ENCODE peak calls at places on chromosomes 7 and 10, in ten cellular contexts. O, U, E, K, W, Z, T, R, I and L are unnamed samples.

GRCh38 chr10:10910634-10911033 is 107.0 kb upstream of the CELF2 start:
- DNase-seq in O (peak), U (no peak), E (no peak), K (no peak), W (no peak), Z (no peak), T (no peak), R (no peak), I (no peak), L (no peak)

GRCh38 chr10:110546077-110546476 is 21.4 kb upstream of the SMC3 start:
- DNase-seq in O (no peak), U (no peak), E (peak), K (no peak), W (no peak), Z (no peak), T (no peak), R (no peak), I (no peak), L (no peak)

GRCh38 chr10:77168161-77168560 is 469.4 kb downstream of the KCNMA1 start:
- DNase-seq in O (no peak), U (no peak), E (no peak), K (no peak), W (no peak), Z (no peak), T (no peak), R (no peak), I (no peak), L (no peak)

GRCh38 chr10:127889605-127890195 is 3.0 kb downstream of the CLRN3 start:
- DNase-seq in O (peak), U (peak), E (no peak), K (no peak), W (peak), Z (no peak), T (no peak), R (no peak), I (no peak), L (no peak)

GRCh38 chr7:152014722-152015121 is 10.8 kb upstream of the GALNT11 start:
- DNase-seq in O (no peak), U (no peak), E (no peak), K (no peak), W (no peak), Z (no peak), T (no peak), R (no peak), I (no peak), L (no peak)

GRCh38 chr7:50284296-50284695 is 20.2 kb upstream of the IKZF1 start:
- DNase-seq in O (no peak), U (no peak), E (no peak), K (no peak), W (no peak), Z (no peak), T (no peak), R (no peak), I (no peak), L (no peak)

GRCh38 chr7:51079494-51079893 is 237.1 kb downstream of the COBL start:
- DNase-seq in O (no peak), U (no peak), E (no peak), K (no peak), W (peak), Z (no peak), T (no peak), R (no peak), I (no peak), L (no peak)

GRCh38 chr10:93745411-93746065 is 12.2 kb upstream of the LGI1 start:
- DNase-seq in O (peak), U (no peak), E (no peak), K (no peak), W (no peak), Z (peak), T (no peak), R (no peak), I (no peak), L (no peak)

GRCh38 chr7:39670052-39670451 is 46.7 kb downstream of the RALA start:
- DNase-seq in O (no peak), U (no peak), E (no peak), K (no peak), W (no peak), Z (no peak), T (no peak), R (no peak), I (no peak), L (no peak)

GRCh38 chr10:26797340-26797739 is 63.4 kb downstream of the ABI1 start:
- DNase-seq in O (no peak), U (no peak), E (no peak), K (no peak), W (no peak), Z (no peak), T (no peak), R (no peak), I (no peak), L (no peak)

GRCh38 chr7:43625453-43625852 is 42.5 kb downstream of the STK17A start:
- DNase-seq in O (no peak), U (no peak), E (no peak), K (no peak), W (no peak), Z (no peak), T (no peak), R (peak), I (no peak), L (no peak)

GRCh38 chr7:119664601-119665000 is 608.4 kb upstream of the KCND2 start:
- DNase-seq in O (peak), U (peak), E (no peak), K (no peak), W (no peak), Z (no peak), T (no peak), R (no peak), I (no peak), L (no peak)

GRCh38 chr7:150362989-150363769 is 5.4 kb upstream of the REPIN1 start:
- DNase-seq in O (no peak), U (peak), E (no peak), K (no peak), W (no peak), Z (no peak), T (no peak), R (peak), I (no peak), L (no peak)

GRCh38 chr10:70601775-70602174 is 766 bp downstream of the PRF1 start:
- DNase-seq in O (no peak), U (no peak), E (no peak), K (no peak), W (peak), Z (no peak), T (no peak), R (no peak), I (no peak), L (no peak)

GRCh38 chr10:121418126-121418777 is 180.0 kb downstream of the FGFR2 start:
- DNase-seq in O (no peak), U (peak), E (no peak), K (no peak), W (peak), Z (no peak), T (no peak), R (no peak), I (no peak), L (no peak)

GRCh38 chr10:103812004-103812403 is 43.4 kb downstream of the SH3PXD2A start:
- DNase-seq in O (no peak), U (no peak), E (no peak), K (no peak), W (no peak), Z (no peak), T (no peak), R (no peak), I (no peak), L (no peak)

GRCh38 chr10:19412531-19412930 is 363.9 kb downstream of the MALRD1 start:
- DNase-seq in O (no peak), U (peak), E (no peak), K (no peak), W (no peak), Z (peak), T (no peak), R (no peak), I (no peak), L (no peak)

GRCh38 chr7:151792011-151792410 is 84.9 kb downstream of the PRKAG2 start:
- DNase-seq in O (no peak), U (no peak), E (no peak), K (no peak), W (no peak), Z (no peak), T (no peak), R (no peak), I (no peak), L (no peak)